ENCODE peak calls at places on chromosomes 11 and 22, in seven cellular contexts. G, Q, D, A, I, Y and L are unnamed samples.

GRCh38 chr22:38284042-38284402 is 11.2 kb upstream of the TMEM184B start:
- DNase-seq in A (no peak), G (no peak), Q (peak), I (no peak), Y (peak), D (no peak), L (no peak)

GRCh38 chr11:10688401-10688800 is 5.2 kb downstream of the IRAG1 start:
- DNase-seq in D (no peak), G (no peak), Y (peak), A (no peak), I (no peak), Q (no peak), L (no peak)

GRCh38 chr22:43060213-43060612 is 29.0 kb downstream of the TTLL1 start:
- DNase-seq in Q (no peak), A (peak), Y (peak), I (peak), G (no peak), D (no peak), L (no peak)

GRCh38 chr22:38569972-38570840 is at the start of gene DMC1:
- DNase-seq in G (no peak), D (peak), A (peak), Y (peak), Q (no peak), I (peak), L (peak)

GRCh38 chr22:28989035-28989464 is 72.6 kb downstream of the C22orf31 start:
- DNase-seq in I (peak), A (no peak), D (no peak), G (no peak), Y (no peak), Q (no peak), L (no peak)

GRCh38 chr11:61871158-61871597 is 20.2 kb downstream of the FADS3 start:
- DNase-seq in A (peak), I (peak), Y (peak), D (peak), Q (peak), G (no peak), L (no peak)

GRCh38 chr11:110196241-110196754 is 100.1 kb downstream of the RDX start:
- DNase-seq in A (no peak), Q (no peak), Y (peak), D (no peak), G (peak), I (no peak), L (no peak)

GRCh38 chr22:27719535-27720227 is 81.9 kb downstream of the MN1 start:
- DNase-seq in I (no peak), A (no peak), G (no peak), Q (no peak), Y (peak), D (no peak), L (no peak)

GRCh38 chr22:37163618-37164534 is 14.2 kb upstream of the IL2RB start:
- DNase-seq in I (peak), Y (no peak), G (no peak), Q (no peak), A (no peak), D (no peak), L (peak)

GRCh38 chr22:27972732-27973698 is 54.0 kb upstream of the PITPNB start:
- DNase-seq in G (no peak), Q (no peak), A (no peak), Y (peak), I (no peak), D (no peak), L (no peak)

GRCh38 chr11:15006139-15006759 is 34.1 kb upstream of the CALCA start:
- DNase-seq in Q (no peak), A (peak), D (no peak), G (peak), I (no peak), Y (peak), L (no peak)

GRCh38 chr11:102831128-102831708 is 12.2 kb downstream of the MMP3 start:
- DNase-seq in Y (peak), G (no peak), A (no peak), D (no peak), Q (no peak), I (no peak), L (no peak)

GRCh38 chr22:27105142-27106025 is 448.0 kb downstream of the MIAT start:
- DNase-seq in Q (no peak), A (no peak), I (no peak), Y (peak), G (no peak), D (no peak), L (no peak)

GRCh38 chr11:85779956-85780640 is 30.8 kb downstream of the SYTL2 start:
- DNase-seq in Y (peak), Q (no peak), A (no peak), G (no peak), I (no peak), D (no peak), L (no peak)

GRCh38 chr22:38873469-38874411 is 1.7 kb upstream of the CBX6 start:
- DNase-seq in A (no peak), Y (no peak), I (no peak), Q (no peak), D (no peak), G (no peak), L (peak)

GRCh38 chr22:40334899-40335298 is 11.4 kb upstream of the ADSL start:
- DNase-seq in D (no peak), A (peak), Y (no peak), Q (no peak), I (no peak), G (no peak), L (no peak)

GRCh38 chr11:76172583-76172982 is 33.7 kb downstream of the WNT11 start:
- DNase-seq in A (no peak), I (no peak), D (no peak), Y (no peak), G (no peak), Q (no peak), L (no peak)

GRCh38 chr11:19382131-19382611 is 141.4 kb upstream of the E2F8 start:
- DNase-seq in Q (no peak), A (no peak), D (no peak), I (no peak), Y (no peak), G (no peak), L (no peak)

GRCh38 chr11:97454988-97455387 is 1065.2 kb downstream of the JRKL start:
- DNase-seq in A (peak), D (no peak), Q (no peak), G (peak), Y (peak), I (no peak), L (no peak)

GRCh38 chr11:75815345-75815983 is 454 bp downstream of the UVRAG start:
- DNase-seq in Q (no peak), Y (peak), I (peak), G (no peak), A (no peak), D (peak), L (no peak)

GRCh38 chr11:128766687-128767086 is 72.8 kb downstream of the FLI1 start:
- DNase-seq in I (no peak), G (no peak), Q (no peak), D (no peak), A (no peak), Y (no peak), L (no peak)

GRCh38 chr11:65781152-65781961 is 581 bp upstream of the AP5B1 start:
- DNase-seq in A (no peak), D (no peak), Y (no peak), Q (no peak), G (no peak), I (no peak), L (no peak)

GRCh38 chr22:24129980-24130379 is 51.3 kb upstream of the SUSD2 start:
- DNase-seq in Y (no peak), I (no peak), Q (no peak), G (no peak), D (no peak), A (no peak), L (no peak)

GRCh38 chr22:47281126-47282106 is 519.0 kb downstream of the TBC1D22A start:
- DNase-seq in I (no peak), G (no peak), A (no peak), Q (no peak), D (no peak), Y (no peak), L (no peak)

GRCh38 chr11:12235549-12235944 is 125.2 kb downstream of the MICAL2 start:
- DNase-seq in Q (no peak), D (no peak), G (no peak), A (peak), I (no peak), Y (peak), L (peak)

GRCh38 chr11:20026629-20027545 is 133.4 kb downstream of the DBX1 start:
- DNase-seq in G (no peak), I (no peak), Q (no peak), Y (no peak), D (no peak), A (no peak), L (no peak)

GRCh38 chr11:134617360-134617759 is 205.3 kb upstream of the B3GAT1 start:
- DNase-seq in D (no peak), A (no peak), Q (no peak), I (no peak), G (no peak), Y (no peak), L (no peak)

GRCh38 chr11:23539556-23539955 is 679.3 kb upstream of the CCDC179 start:
- DNase-seq in I (no peak), Y (peak), G (no peak), A (no peak), Q (no peak), D (no peak), L (no peak)

GRCh38 chr11:47408598-47409439 is 429 bp downstream of the SLC39A13 start:
- DNase-seq in I (no peak), A (no peak), Q (peak), Y (peak), D (no peak), G (peak), L (no peak)

GRCh38 chr11:88178211-88178610 is 3.0 kb upstream of the RAB38 start:
- DNase-seq in Y (no peak), G (no peak), I (no peak), D (no peak), A (no peak), Q (no peak), L (no peak)

GRCh38 chr22:35552186-35552842 is 11.7 kb downstream of the RASD2 start:
- DNase-seq in Q (no peak), I (peak), D (peak), Y (peak), A (no peak), G (no peak), L (no peak)

GRCh38 chr22:29665486-29665885 is 54.3 kb upstream of the CABP7 start:
- DNase-seq in Y (no peak), A (no peak), G (no peak), I (no peak), Q (no peak), D (no peak), L (no peak)

GRCh38 chr11:83693279-83693992 is 407.3 kb upstream of the CCDC90B start:
- DNase-seq in G (no peak), I (no peak), A (no peak), Q (no peak), D (no peak), Y (no peak), L (no peak)

GRCh38 chr11:133362921-133363320 is 169.4 kb downstream of the OPCML start:
- DNase-seq in D (no peak), Q (no peak), G (no peak), I (no peak), Y (no peak), A (no peak), L (no peak)